ENCODE peak calls at places on chromosome 14, in seven cellular contexts. One of them, this sample, is unnamed.
A peak's percentile ranks its signal among the peaks of the same experiment; 100 is the strongest.

GRCh38 chr14:73255005-73255400 is 17.7 kb downstream of the PAPLN start:
- DNase-seq in fibroblast of lung: no peak
- DNase-seq in AG04450: no peak
- DNase-seq in psoas muscle: peak; percentile 2
- DNase-seq in effector memory CD4-positive, alpha-beta T cell: no peak
- DNase-seq in A549: no peak
- DNase-seq in heart left ventricle: no peak
- DNase-seq in this sample: no peak

GRCh38 chr14:43778956-43779639 is 728.0 kb downstream of the FSCB start:
- DNase-seq in heart left ventricle: no peak
- DNase-seq in fibroblast of lung: no peak
- DNase-seq in psoas muscle: no peak
- DNase-seq in AG04450: no peak
- DNase-seq in effector memory CD4-positive, alpha-beta T cell: no peak
- DNase-seq in A549: no peak
- DNase-seq in this sample: no peak

GRCh38 chr14:76900406-76901085 is 74.3 kb downstream of the LRRC74A start:
- DNase-seq in heart left ventricle: no peak
- DNase-seq in psoas muscle: no peak
- DNase-seq in A549: no peak
- DNase-seq in effector memory CD4-positive, alpha-beta T cell: no peak
- DNase-seq in AG04450: no peak
- DNase-seq in fibroblast of lung: no peak
- DNase-seq in this sample: no peak

GRCh38 chr14:36751116-36751515 is 89.5 kb downstream of the PAX9 start:
- DNase-seq in fibroblast of lung: no peak
- DNase-seq in AG04450: no peak
- DNase-seq in A549: no peak
- DNase-seq in psoas muscle: no peak
- DNase-seq in effector memory CD4-positive, alpha-beta T cell: no peak
- DNase-seq in heart left ventricle: no peak
- DNase-seq in this sample: no peak

GRCh38 chr14:68503186-68503825 is 289.6 kb downstream of the ZFP36L1 start:
- DNase-seq in A549: no peak
- DNase-seq in AG04450: no peak
- DNase-seq in effector memory CD4-positive, alpha-beta T cell: no peak
- DNase-seq in fibroblast of lung: no peak
- DNase-seq in heart left ventricle: no peak
- DNase-seq in psoas muscle: no peak
- DNase-seq in this sample: no peak

GRCh38 chr14:93533864-93534263 is 103.1 kb downstream of the UNC79 start:
- DNase-seq in effector memory CD4-positive, alpha-beta T cell: no peak
- DNase-seq in psoas muscle: no peak
- DNase-seq in AG04450: no peak
- DNase-seq in fibroblast of lung: no peak
- DNase-seq in A549: no peak
- DNase-seq in heart left ventricle: no peak
- DNase-seq in this sample: no peak

GRCh38 chr14:72444701-72445100 is 449.2 kb downstream of the DPF3 start:
- DNase-seq in heart left ventricle: no peak
- DNase-seq in fibroblast of lung: no peak
- DNase-seq in effector memory CD4-positive, alpha-beta T cell: no peak
- DNase-seq in psoas muscle: no peak
- DNase-seq in A549: no peak
- DNase-seq in AG04450: no peak
- DNase-seq in this sample: no peak

GRCh38 chr14:69366069-69366468 is 32.0 kb downstream of the ERH start:
- DNase-seq in heart left ventricle: no peak
- DNase-seq in fibroblast of lung: no peak
- DNase-seq in AG04450: no peak
- DNase-seq in psoas muscle: no peak
- DNase-seq in A549: no peak
- DNase-seq in effector memory CD4-positive, alpha-beta T cell: no peak
- DNase-seq in this sample: no peak

GRCh38 chr14:59184396-59184795 is 4.1 kb upstream of the DAAM1 start:
- DNase-seq in psoas muscle: no peak
- DNase-seq in fibroblast of lung: no peak
- DNase-seq in A549: no peak
- DNase-seq in AG04450: no peak
- DNase-seq in heart left ventricle: no peak
- DNase-seq in effector memory CD4-positive, alpha-beta T cell: no peak
- DNase-seq in this sample: no peak

GRCh38 chr14:61930101-61930857 is 168.1 kb downstream of the SNAPC1 start:
- DNase-seq in effector memory CD4-positive, alpha-beta T cell: no peak
- DNase-seq in A549: no peak
- DNase-seq in fibroblast of lung: no peak
- DNase-seq in psoas muscle: no peak
- DNase-seq in heart left ventricle: no peak
- DNase-seq in AG04450: no peak
- DNase-seq in this sample: no peak

GRCh38 chr14:23536494-23536893 is 15.1 kb downstream of the ZFHX2 start:
- DNase-seq in A549: no peak
- DNase-seq in effector memory CD4-positive, alpha-beta T cell: no peak
- DNase-seq in fibroblast of lung: no peak
- DNase-seq in heart left ventricle: no peak
- DNase-seq in psoas muscle: no peak
- DNase-seq in AG04450: no peak
- DNase-seq in this sample: no peak
- H3K27ac ChIP-seq in A549: no peak overlapping the region
- H3K27ac ChIP-seq in effector memory CD4-positive, alpha-beta T cell: no peak overlapping the region
- H3K27ac ChIP-seq in fibroblast of lung: no peak overlapping the region
- H3K27ac ChIP-seq in heart left ventricle: no peak overlapping the region
- H3K27ac ChIP-seq in psoas muscle: no peak overlapping the region
- H3K27ac ChIP-seq in AG04450: no peak overlapping the region
- H3K27ac ChIP-seq in this sample: no peak overlapping the region

GRCh38 chr14:81565441-81566290 is 32.0 kb upstream of the SEL1L start:
- DNase-seq in psoas muscle: no peak
- DNase-seq in heart left ventricle: no peak
- DNase-seq in A549: peak; percentile 21
- DNase-seq in fibroblast of lung: peak; percentile 14
- DNase-seq in effector memory CD4-positive, alpha-beta T cell: no peak
- DNase-seq in AG04450: no peak
- DNase-seq in this sample: no peak
- H3K27ac ChIP-seq in psoas muscle: no peak overlapping the region
- H3K27ac ChIP-seq in heart left ventricle: no peak overlapping the region
- H3K27ac ChIP-seq in A549: no peak overlapping the region
- H3K27ac ChIP-seq in fibroblast of lung: no peak overlapping the region
- H3K27ac ChIP-seq in effector memory CD4-positive, alpha-beta T cell: no peak overlapping the region
- H3K27ac ChIP-seq in AG04450: no peak overlapping the region
- H3K27ac ChIP-seq in this sample: no peak overlapping the region

GRCh38 chr14:99266181-99267178 is 5.5 kb downstream of the BCL11B start:
- DNase-seq in psoas muscle: peak; percentile 83
- DNase-seq in heart left ventricle: peak; percentile 65
- DNase-seq in AG04450: peak; percentile 13
- DNase-seq in effector memory CD4-positive, alpha-beta T cell: peak; percentile 75
- DNase-seq in fibroblast of lung: peak; percentile 67
- DNase-seq in A549: peak; percentile 65
- DNase-seq in this sample: no peak

GRCh38 chr14:99267871-99268775 is 3.9 kb downstream of the BCL11B start:
- DNase-seq in A549: no peak
- DNase-seq in AG04450: no peak
- DNase-seq in psoas muscle: no peak
- DNase-seq in fibroblast of lung: no peak
- DNase-seq in effector memory CD4-positive, alpha-beta T cell: no peak
- DNase-seq in heart left ventricle: no peak
- DNase-seq in this sample: no peak

GRCh38 chr14:99271288-99271941 is 582 bp downstream of the BCL11B start:
- DNase-seq in heart left ventricle: no peak
- DNase-seq in A549: no peak
- DNase-seq in psoas muscle: no peak
- DNase-seq in AG04450: no peak
- DNase-seq in fibroblast of lung: no peak
- DNase-seq in effector memory CD4-positive, alpha-beta T cell: no peak
- DNase-seq in this sample: no peak

GRCh38 chr14:99270491-99271287 is 1.3 kb downstream of the BCL11B start:
- DNase-seq in A549: no peak
- DNase-seq in heart left ventricle: no peak
- DNase-seq in psoas muscle: no peak
- DNase-seq in fibroblast of lung: no peak
- DNase-seq in AG04450: no peak
- DNase-seq in effector memory CD4-positive, alpha-beta T cell: no peak
- DNase-seq in this sample: no peak

GRCh38 chr14:99268776-99269510 is 3.1 kb downstream of the BCL11B start:
- DNase-seq in psoas muscle: no peak
- DNase-seq in A549: no peak
- DNase-seq in heart left ventricle: no peak
- DNase-seq in effector memory CD4-positive, alpha-beta T cell: no peak
- DNase-seq in AG04450: no peak
- DNase-seq in fibroblast of lung: no peak
- DNase-seq in this sample: no peak
- H3K27ac ChIP-seq in psoas muscle: no peak overlapping the region
- H3K27ac ChIP-seq in A549: no peak overlapping the region
- H3K27ac ChIP-seq in heart left ventricle: no peak overlapping the region
- H3K27ac ChIP-seq in effector memory CD4-positive, alpha-beta T cell: peak overlapping the region; percentile 97
- H3K27ac ChIP-seq in AG04450: no peak overlapping the region
- H3K27ac ChIP-seq in fibroblast of lung: no peak overlapping the region
- H3K27ac ChIP-seq in this sample: peak overlapping the region; percentile 70

DNA sequence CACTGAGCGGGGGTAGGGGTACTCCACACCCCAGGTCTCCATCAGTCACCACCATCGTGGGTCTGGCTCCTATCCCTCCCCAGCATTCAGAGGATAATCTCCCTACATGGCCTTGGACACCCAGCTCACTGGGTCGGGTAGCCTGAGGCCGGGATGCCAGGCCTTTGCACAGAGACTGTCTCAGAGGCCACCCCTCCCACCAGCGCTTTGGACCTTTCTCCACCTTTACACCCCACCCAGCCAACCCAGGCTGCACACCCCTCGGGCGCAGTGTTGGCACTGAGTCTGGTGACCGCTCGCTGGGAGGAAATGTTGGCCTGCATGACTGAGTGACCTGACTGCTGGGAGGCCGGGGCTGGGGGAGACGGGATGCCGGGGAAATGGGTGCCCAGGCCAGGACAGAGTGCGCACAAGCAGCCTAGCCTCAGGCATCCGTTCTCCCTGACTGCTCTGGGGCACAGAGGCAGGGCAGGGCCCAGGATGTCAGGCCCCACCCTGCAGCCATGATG is 10.6 kb upstream of the LBHD2 start:
- DNase-seq in effector memory CD4-positive, alpha-beta T cell: no peak
- DNase-seq in AG04450: no peak
- DNase-seq in A549: peak; percentile 55
- DNase-seq in fibroblast of lung: no peak
- DNase-seq in heart left ventricle: no peak
- DNase-seq in psoas muscle: no peak
- DNase-seq in this sample: no peak
- H3K27ac ChIP-seq in effector memory CD4-positive, alpha-beta T cell: no peak overlapping the region
- H3K27ac ChIP-seq in AG04450: no peak overlapping the region
- H3K27ac ChIP-seq in A549: peak overlapping the region; percentile 97
- H3K27ac ChIP-seq in fibroblast of lung: no peak overlapping the region
- H3K27ac ChIP-seq in heart left ventricle: no peak overlapping the region
- H3K27ac ChIP-seq in psoas muscle: no peak overlapping the region
- H3K27ac ChIP-seq in this sample: peak overlapping the region; percentile 79

GRCh38 chr14:74905595-74906142 is 17.4 kb downstream of the RPS6KL1 start:
- DNase-seq in psoas muscle: peak; percentile 89
- DNase-seq in AG04450: no peak
- DNase-seq in heart left ventricle: peak; percentile 68
- DNase-seq in fibroblast of lung: peak; percentile 53
- DNase-seq in A549: peak; percentile 60
- DNase-seq in effector memory CD4-positive, alpha-beta T cell: peak; percentile 67
- DNase-seq in this sample: no peak
- H3K27ac ChIP-seq in psoas muscle: no peak overlapping the region
- H3K27ac ChIP-seq in AG04450: no peak overlapping the region
- H3K27ac ChIP-seq in heart left ventricle: no peak overlapping the region
- H3K27ac ChIP-seq in fibroblast of lung: peak overlapping the region; percentile 19
- H3K27ac ChIP-seq in A549: no peak overlapping the region
- H3K27ac ChIP-seq in effector memory CD4-positive, alpha-beta T cell: no peak overlapping the region
- H3K27ac ChIP-seq in this sample: peak overlapping the region; percentile 44

GRCh38 chr14:34692898-34693227 is 21.5 kb downstream of the CFL2 start:
- DNase-seq in heart left ventricle: no peak
- DNase-seq in psoas muscle: no peak
- DNase-seq in fibroblast of lung: no peak
- DNase-seq in A549: no peak
- DNase-seq in AG04450: no peak
- DNase-seq in effector memory CD4-positive, alpha-beta T cell: no peak
- DNase-seq in this sample: no peak
- H3K27ac ChIP-seq in heart left ventricle: no peak overlapping the region
- H3K27ac ChIP-seq in psoas muscle: peak overlapping the region; percentile 72
- H3K27ac ChIP-seq in fibroblast of lung: no peak overlapping the region
- H3K27ac ChIP-seq in A549: peak overlapping the region; percentile 82
- H3K27ac ChIP-seq in AG04450: no peak overlapping the region
- H3K27ac ChIP-seq in effector memory CD4-positive, alpha-beta T cell: no peak overlapping the region
- H3K27ac ChIP-seq in this sample: no peak overlapping the region

DNA sequence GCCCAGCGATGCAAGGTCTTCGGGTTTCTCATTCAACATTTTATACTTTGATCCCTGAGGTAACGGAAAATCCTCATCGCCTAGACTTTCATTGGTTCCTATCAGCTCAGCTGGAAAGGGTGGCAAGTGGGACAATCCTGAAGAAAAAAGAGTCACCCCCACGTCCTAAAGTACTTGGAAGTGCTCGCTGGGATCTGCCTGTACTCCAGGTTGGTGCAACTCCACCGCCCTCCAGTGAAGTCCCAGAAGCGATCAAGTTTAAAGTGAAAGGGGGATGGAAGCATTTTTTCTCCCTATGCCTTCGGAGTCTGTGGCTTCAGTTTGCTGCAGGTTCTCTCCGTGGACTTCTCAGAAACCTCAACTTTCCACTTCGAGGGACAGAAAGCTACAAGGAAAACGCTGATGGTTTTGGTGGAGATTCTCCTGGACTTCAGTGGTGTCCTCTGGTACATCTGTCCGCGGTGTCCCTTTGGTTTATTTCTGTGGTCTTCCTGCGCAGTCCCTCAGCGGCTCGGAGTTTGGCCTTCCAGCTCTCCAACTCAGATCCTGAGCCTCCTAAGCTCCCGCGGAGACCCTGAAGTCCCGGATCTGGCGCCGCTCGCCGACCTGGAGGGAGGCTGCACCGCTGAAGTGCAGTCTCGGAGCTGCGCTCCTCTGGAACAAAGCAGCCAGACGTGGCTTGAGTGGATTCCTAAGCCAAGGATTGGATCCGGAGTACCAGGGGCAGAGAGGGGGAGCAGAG is 1.7 kb upstream of the LRFN5 start:
- DNase-seq in A549: no peak
- DNase-seq in psoas muscle: peak; percentile 65
- DNase-seq in AG04450: peak; percentile 66
- DNase-seq in effector memory CD4-positive, alpha-beta T cell: no peak
- DNase-seq in fibroblast of lung: peak; percentile 87
- DNase-seq in heart left ventricle: peak; percentile 29
- DNase-seq in this sample: no peak
- H3K27ac ChIP-seq in A549: no peak overlapping the region
- H3K27ac ChIP-seq in psoas muscle: peak overlapping the region; percentile 4
- H3K27ac ChIP-seq in AG04450: peak overlapping the region; percentile 89
- H3K27ac ChIP-seq in effector memory CD4-positive, alpha-beta T cell: no peak overlapping the region
- H3K27ac ChIP-seq in fibroblast of lung: peak overlapping the region; percentile 0
- H3K27ac ChIP-seq in heart left ventricle: peak overlapping the region; percentile 71
- H3K27ac ChIP-seq in this sample: no peak overlapping the region

GRCh38 chr14:105473677-105474477 is 744 bp upstream of the CRIP2 start:
- DNase-seq in AG04450: peak; percentile 61
- DNase-seq in psoas muscle: peak; percentile 90
- DNase-seq in A549: peak; percentile 89
- DNase-seq in heart left ventricle: peak; percentile 98
- DNase-seq in effector memory CD4-positive, alpha-beta T cell: peak; percentile 83
- DNase-seq in fibroblast of lung: peak; percentile 86
- DNase-seq in this sample: peak; percentile 41
- H3K27ac ChIP-seq in AG04450: no peak overlapping the region
- H3K27ac ChIP-seq in psoas muscle: peak overlapping the region; percentile 55
- H3K27ac ChIP-seq in A549: peak overlapping the region; percentile 84
- H3K27ac ChIP-seq in heart left ventricle: peak overlapping the region; percentile 99
- H3K27ac ChIP-seq in effector memory CD4-positive, alpha-beta T cell: peak overlapping the region; percentile 83
- H3K27ac ChIP-seq in fibroblast of lung: peak overlapping the region; percentile 68
- H3K27ac ChIP-seq in this sample: peak overlapping the region; percentile 90

This sample was measured in esophagus squamous epithelium.